ENCODE peak calls at places on chromosomes 4 and X, in seven cellular contexts. W is left cardiac atrium; Z is naive thymus-derived CD4-positive, alpha-beta T cell; S is glutamatergic neuron; O is activated CD8-positive, alpha-beta T cell treated with anti-CD3 and anti-CD28 coated beads, Interleukin-2, amount 10 ng/mL, durations not matched to agents 7 days and 5 days; J is CD4-positive, alpha-beta T cell; Q is psoas muscle. N is an unnamed sample.

GRCh38 chrX:40207626-40208025 is 109.9 kb upstream of the BCOR start:
- DNase-seq in Z (no peak), J (no peak), O (peak), S (no peak), W (no peak), Q (no peak), N (no peak)

GRCh38 chrX:24355095-24355494 is 5.3 kb upstream of the SUPT20HL1 start:
- DNase-seq in W (no peak), O (no peak), Z (no peak), Q (no peak), J (no peak), S (no peak), N (no peak)

GRCh38 chrX:1397001-1397400 is 5.1 kb upstream of the SLC25A6 start:
- DNase-seq in J (no peak), S (peak), O (no peak), Q (no peak), W (peak), Z (no peak), N (no peak)

GRCh38 chr4:8010618-8011017 is 71.0 kb upstream of the AFAP1 start:
- DNase-seq in S (peak), J (no peak), W (no peak), Z (no peak), Q (peak), O (no peak), N (no peak)

GRCh38 chrX:75673468-75673867 is 111.6 kb downstream of the MAGEE2 start:
- DNase-seq in S (no peak), Z (no peak), Q (no peak), J (no peak), W (no peak), O (no peak), N (no peak)

GRCh38 chrX:22300130-22300529 is 27.4 kb downstream of the CBLL2 start:
- DNase-seq in W (no peak), O (no peak), Z (no peak), S (no peak), J (no peak), Q (peak), N (peak)

GRCh38 chrX:33086886-33087285 is 124.5 kb downstream of the DMD start:
- DNase-seq in O (no peak), Q (no peak), J (no peak), S (no peak), Z (no peak), W (no peak), N (no peak)

GRCh38 chrX:110558406-110558805 is 199.8 kb downstream of the RTL9 start:
- DNase-seq in O (no peak), Z (no peak), S (no peak), W (no peak), J (no peak), Q (no peak), N (no peak)

GRCh38 chr4:8725071-8725841 is 132.7 kb downstream of the CPZ start:
- DNase-seq in S (no peak), Z (no peak), J (no peak), O (no peak), Q (no peak), W (no peak), N (no peak)

GRCh38 chr4:99811850-99812249 is 4.8 kb upstream of the DAPP1 start:
- DNase-seq in Z (peak), J (no peak), O (peak), S (no peak), Q (no peak), W (no peak), N (peak)

GRCh38 chrX:69050051-69050785 is 115.0 kb downstream of the PJA1 start:
- DNase-seq in Z (no peak), S (no peak), J (no peak), Q (no peak), W (no peak), O (no peak), N (no peak)

N was measured in OCI-M1.